ENCODE peak calls at places on chromosomes 13 and 19, in four cellular contexts. E is activated CD4-positive, alpha-beta T cell treated with anti-CD3 and anti-CD28 coated beads for 36 hours; L is choroid plexus epithelial cell; I is activated CD4-positive, CD25-positive, alpha-beta regulatory T cell treated with anti-CD3 and anti-CD28 coated beads, Interleukin-2, amount 50 U/mL, for 16 hours. Z is an unnamed sample.

GRCh38 chr13:96216543-96216942 is 126.6 kb downstream of the HS6ST3 start:
- DNase-seq in I (no peak), L (no peak), E (no peak), Z (no peak)

GRCh38 chr13:109938255-109938936 is 152.0 kb upstream of the IRS2 start:
- DNase-seq in E (no peak), L (peak), I (no peak), Z (no peak)

GRCh38 chr13:114110091-114110829 is 22.2 kb downstream of the RASA3 start:
- DNase-seq in E (peak), L (peak), I (peak), Z (no peak)

GRCh38 chr13:99758465-99759162 is 213.0 kb downstream of the ZIC5 start:
- DNase-seq in E (no peak), L (no peak), I (no peak), Z (no peak)

GRCh38 chr13:75968103-75968838 is 332.1 kb downstream of the LMO7 start:
- DNase-seq in E (no peak), L (no peak), I (no peak), Z (no peak)

GRCh38 chr19:27681972-27682371 is 1531.0 kb downstream of the UQCRFS1 start:
- DNase-seq in L (no peak), I (no peak), E (no peak), Z (no peak)

GRCh38 chr13:30394798-30395191 is 27.5 kb upstream of the UBE2L5 start:
- DNase-seq in I (no peak), L (peak), E (no peak), Z (no peak)

GRCh38 chr19:53177986-53178385 is 15.2 kb downstream of the ZNF665 start:
- DNase-seq in L (no peak), E (no peak), I (no peak), Z (no peak)

GRCh38 chr19:57239982-57240310 is 486 bp upstream of the ZNF805 start:
- DNase-seq in L (peak), I (no peak), E (no peak), Z (no peak)

GRCh38 chr13:76725211-76725610 is 161.0 kb downstream of the KCTD12 start:
- DNase-seq in L (peak), I (no peak), E (no peak), Z (no peak)

GRCh38 chr19:34998777-34999497 is 1.2 kb upstream of the GRAMD1A start:
- DNase-seq in L (no peak), I (no peak), E (no peak), Z (no peak)

GRCh38 chr13:30125422-30126073 is 181.8 kb downstream of the KATNAL1 start:
- DNase-seq in L (peak), E (no peak), I (no peak), Z (no peak)

GRCh38 chr13:21549633-21550032 is 54.3 kb downstream of the MICU2 start:
- DNase-seq in L (peak), I (no peak), E (no peak), Z (no peak)

GRCh38 chr19:29696045-29696682 is 18.9 kb downstream of the C19orf12 start:
- DNase-seq in I (no peak), E (no peak), L (no peak), Z (no peak)

GRCh38 chr13:53490732-53491131 is 462.1 kb downstream of the OLFM4 start:
- DNase-seq in E (no peak), L (no peak), I (no peak), Z (no peak)

GRCh38 chr13:76289558-76289957 is 596.6 kb downstream of the KCTD12 start:
- DNase-seq in L (no peak), E (no peak), I (no peak), Z (no peak)

GRCh38 chr19:45352471-45352870 is 11.9 kb downstream of the KLC3 start:
- DNase-seq in E (no peak), L (no peak), I (no peak), Z (no peak)

GRCh38 chr13:80825276-80825675 is 484.4 kb upstream of the SPRY2 start:
- DNase-seq in E (no peak), L (no peak), I (no peak), Z (no peak)

GRCh38 chr19:15454371-15454800 is 4.6 kb upstream of the WIZ start:
- DNase-seq in E (no peak), I (no peak), L (no peak), Z (no peak)

GRCh38 chr19:3151563-3152430 is 16.0 kb downstream of the GNA15 start:
- DNase-seq in I (no peak), E (no peak), L (no peak), Z (no peak)

GRCh38 chr19:33737704-33738103 is 59.0 kb upstream of the KCTD15 start:
- DNase-seq in I (no peak), E (no peak), L (no peak), Z (no peak)

GRCh38 chr13:110856941-110857835 is 57.7 kb downstream of the ANKRD10 start:
- DNase-seq in L (no peak), E (no peak), I (no peak), Z (no peak)

GRCh38 chr19:33775731-33776487 is 20.8 kb upstream of the KCTD15 start:
- DNase-seq in E (no peak), L (no peak), I (no peak), Z (no peak)

GRCh38 chr13:47420568-47420967 is 523.7 kb upstream of the HTR2A start:
- DNase-seq in I (no peak), L (peak), E (no peak), Z (no peak)

GRCh38 chr13:113493315-113493951 is 2.9 kb upstream of the DCUN1D2 start:
- DNase-seq in E (peak), I (no peak), L (peak), Z (no peak)

GRCh38 chr13:81388400-81388799 is 1047.5 kb upstream of the SPRY2 start:
- DNase-seq in L (no peak), I (no peak), E (no peak), Z (no peak)

GRCh38 chr19:13926715-13927114 is 11.5 kb downstream of the PODNL1 start:
- DNase-seq in L (no peak), E (no peak), I (no peak), Z (no peak)

GRCh38 chr13:98451676-98452105 is 125.2 kb downstream of the STK24 start:
- DNase-seq in I (no peak), E (no peak), L (peak), Z (no peak)

GRCh38 chr13:33937373-33938087 is 119.6 kb downstream of the RFC3 start:
- DNase-seq in I (no peak), L (no peak), E (no peak), Z (no peak)

GRCh38 chr13:99617474-99618255 is 116.4 kb downstream of the TM9SF2 start:
- DNase-seq in I (no peak), E (peak), L (peak), Z (peak)

GRCh38 chr13:51676739-51677138 is 92.5 kb downstream of the WDFY2 start:
- DNase-seq in I (no peak), E (no peak), L (no peak), Z (no peak)

GRCh38 chr19:57583104-57583520 is 833 bp upstream of the ZIK1 start:
- DNase-seq in I (no peak), L (no peak), E (no peak), Z (no peak)

GRCh38 chr19:17706750-17707181 is 12.5 kb upstream of the MAP1S start:
- DNase-seq in E (no peak), I (no peak), L (peak), Z (no peak)

GRCh38 chr13:40399756-40400155 is 266.7 kb downstream of the FOXO1 start:
- DNase-seq in I (no peak), L (no peak), E (no peak), Z (no peak)

GRCh38 chr19:46955114-46955812 is 64.4 kb upstream of the NPAS1 start:
- DNase-seq in I (peak), L (peak), E (peak), Z (peak)

GRCh38 chr19:53927745-53928144 is 18.7 kb downstream of the CACNG7 start:
- DNase-seq in E (peak), L (peak), I (no peak), Z (no peak)

GRCh38 chr13:39612023-39612637 is 9.1 kb upstream of the LHFPL6 start:
- DNase-seq in L (peak), I (peak), E (peak), Z (peak)

GRCh38 chr13:30002577-30002976 is 152.2 kb upstream of the UBL3 start:
- DNase-seq in E (peak), L (peak), I (no peak), Z (no peak)

GRCh38 chr13:100608906-100609305 is 20.3 kb upstream of the GGACT start:
- DNase-seq in I (no peak), L (peak), E (peak), Z (no peak)

GRCh38 chr13:99996177-99996705 is 14.7 kb downstream of the ZIC2 start:
- DNase-seq in I (no peak), L (peak), E (no peak), Z (no peak)